ENCODE peak calls at places on chromosome 3, in ten cellular contexts. One of them, this sample, is unnamed.

GRCh38 chr3:126342991-126343661 is 14.1 kb downstream of the KLF15 start:
- DNase-seq in dermis blood vessel endothelial cell: peak
- DNase-seq in endothelial cell: no peak
- DNase-seq in stimulated activated CD8-positive, alpha-beta memory T cell treated with anti-CD3 and anti-CD28 coated beads, Interleukin-7, amount 100 ng/mL, for 4 hours: no peak
- DNase-seq in kidney tubule cell: no peak
- DNase-seq in prostate gland: no peak
- DNase-seq in substantia nigra: no peak
- DNase-seq in bronchial epithelial cell: peak
- DNase-seq in osteocyte: peak
- DNase-seq in fibroblast of the aortic adventitia: peak
- DNase-seq in this sample: peak

GRCh38 chr3:153906366-153906765 is 214.8 kb upstream of the ARHGEF26 start:
- DNase-seq in fibroblast of the aortic adventitia: no peak
- DNase-seq in osteocyte: no peak
- DNase-seq in bronchial epithelial cell: no peak
- DNase-seq in stimulated activated CD8-positive, alpha-beta memory T cell treated with anti-CD3 and anti-CD28 coated beads, Interleukin-7, amount 100 ng/mL, for 4 hours: no peak
- DNase-seq in kidney tubule cell: no peak
- DNase-seq in substantia nigra: no peak
- DNase-seq in endothelial cell: no peak
- DNase-seq in dermis blood vessel endothelial cell: no peak
- DNase-seq in prostate gland: peak
- DNase-seq in this sample: no peak

GRCh38 chr3:150309557-150309956 is 98.5 kb upstream of the TSC22D2 start:
- DNase-seq in prostate gland: no peak
- DNase-seq in bronchial epithelial cell: peak
- DNase-seq in fibroblast of the aortic adventitia: peak
- DNase-seq in endothelial cell: no peak
- DNase-seq in kidney tubule cell: no peak
- DNase-seq in dermis blood vessel endothelial cell: no peak
- DNase-seq in substantia nigra: no peak
- DNase-seq in osteocyte: no peak
- DNase-seq in stimulated activated CD8-positive, alpha-beta memory T cell treated with anti-CD3 and anti-CD28 coated beads, Interleukin-7, amount 100 ng/mL, for 4 hours: no peak
- DNase-seq in this sample: no peak

GRCh38 chr3:8648873-8649741 is 4.5 kb upstream of the SSUH2 start:
- DNase-seq in bronchial epithelial cell: no peak
- DNase-seq in stimulated activated CD8-positive, alpha-beta memory T cell treated with anti-CD3 and anti-CD28 coated beads, Interleukin-7, amount 100 ng/mL, for 4 hours: no peak
- DNase-seq in dermis blood vessel endothelial cell: no peak
- DNase-seq in osteocyte: no peak
- DNase-seq in prostate gland: no peak
- DNase-seq in kidney tubule cell: no peak
- DNase-seq in endothelial cell: no peak
- DNase-seq in substantia nigra: no peak
- DNase-seq in fibroblast of the aortic adventitia: no peak
- DNase-seq in this sample: no peak

GRCh38 chr3:141275973-141276372 is 44.3 kb downstream of the PXYLP1 start:
- DNase-seq in substantia nigra: no peak
- DNase-seq in fibroblast of the aortic adventitia: peak
- DNase-seq in stimulated activated CD8-positive, alpha-beta memory T cell treated with anti-CD3 and anti-CD28 coated beads, Interleukin-7, amount 100 ng/mL, for 4 hours: no peak
- DNase-seq in kidney tubule cell: no peak
- DNase-seq in endothelial cell: no peak
- DNase-seq in prostate gland: no peak
- DNase-seq in bronchial epithelial cell: peak
- DNase-seq in osteocyte: no peak
- DNase-seq in dermis blood vessel endothelial cell: no peak
- DNase-seq in this sample: no peak

GRCh38 chr3:9727041-9727595 is 4.4 kb upstream of the BRPF1 start:
- DNase-seq in substantia nigra: no peak
- DNase-seq in dermis blood vessel endothelial cell: peak
- DNase-seq in bronchial epithelial cell: peak
- DNase-seq in osteocyte: no peak
- DNase-seq in fibroblast of the aortic adventitia: no peak
- DNase-seq in kidney tubule cell: peak
- DNase-seq in endothelial cell: peak
- DNase-seq in stimulated activated CD8-positive, alpha-beta memory T cell treated with anti-CD3 and anti-CD28 coated beads, Interleukin-7, amount 100 ng/mL, for 4 hours: no peak
- DNase-seq in prostate gland: no peak
- DNase-seq in this sample: no peak

GRCh38 chr3:111668912-111669488 is 73.9 kb upstream of the ZBED2 start:
- DNase-seq in substantia nigra: no peak
- DNase-seq in osteocyte: no peak
- DNase-seq in dermis blood vessel endothelial cell: peak
- DNase-seq in stimulated activated CD8-positive, alpha-beta memory T cell treated with anti-CD3 and anti-CD28 coated beads, Interleukin-7, amount 100 ng/mL, for 4 hours: no peak
- DNase-seq in prostate gland: no peak
- DNase-seq in endothelial cell: no peak
- DNase-seq in kidney tubule cell: peak
- DNase-seq in bronchial epithelial cell: peak
- DNase-seq in fibroblast of the aortic adventitia: peak
- DNase-seq in this sample: no peak

GRCh38 chr3:136283627-136284026 is 33.5 kb downstream of the PCCB start:
- DNase-seq in fibroblast of the aortic adventitia: no peak
- DNase-seq in kidney tubule cell: no peak
- DNase-seq in osteocyte: no peak
- DNase-seq in prostate gland: no peak
- DNase-seq in dermis blood vessel endothelial cell: no peak
- DNase-seq in stimulated activated CD8-positive, alpha-beta memory T cell treated with anti-CD3 and anti-CD28 coated beads, Interleukin-7, amount 100 ng/mL, for 4 hours: no peak
- DNase-seq in bronchial epithelial cell: no peak
- DNase-seq in substantia nigra: no peak
- DNase-seq in endothelial cell: no peak
- DNase-seq in this sample: no peak

GRCh38 chr3:4271834-4272233 is 31.3 kb upstream of the SETMAR start:
- DNase-seq in bronchial epithelial cell: peak
- DNase-seq in osteocyte: no peak
- DNase-seq in kidney tubule cell: peak
- DNase-seq in stimulated activated CD8-positive, alpha-beta memory T cell treated with anti-CD3 and anti-CD28 coated beads, Interleukin-7, amount 100 ng/mL, for 4 hours: no peak
- DNase-seq in substantia nigra: no peak
- DNase-seq in endothelial cell: no peak
- DNase-seq in dermis blood vessel endothelial cell: peak
- DNase-seq in prostate gland: no peak
- DNase-seq in fibroblast of the aortic adventitia: peak
- DNase-seq in this sample: no peak

GRCh38 chr3:158685151-158685550 is 12.7 kb upstream of the LXN start:
- DNase-seq in osteocyte: no peak
- DNase-seq in substantia nigra: no peak
- DNase-seq in kidney tubule cell: no peak
- DNase-seq in dermis blood vessel endothelial cell: peak
- DNase-seq in bronchial epithelial cell: no peak
- DNase-seq in fibroblast of the aortic adventitia: peak
- DNase-seq in stimulated activated CD8-positive, alpha-beta memory T cell treated with anti-CD3 and anti-CD28 coated beads, Interleukin-7, amount 100 ng/mL, for 4 hours: no peak
- DNase-seq in prostate gland: no peak
- DNase-seq in endothelial cell: no peak
- DNase-seq in this sample: no peak

GRCh38 chr3:62295571-62295970 is 77.8 kb downstream of the FEZF2 start:
- DNase-seq in endothelial cell: no peak
- DNase-seq in bronchial epithelial cell: no peak
- DNase-seq in substantia nigra: no peak
- DNase-seq in kidney tubule cell: no peak
- DNase-seq in dermis blood vessel endothelial cell: no peak
- DNase-seq in osteocyte: no peak
- DNase-seq in stimulated activated CD8-positive, alpha-beta memory T cell treated with anti-CD3 and anti-CD28 coated beads, Interleukin-7, amount 100 ng/mL, for 4 hours: no peak
- DNase-seq in prostate gland: no peak
- DNase-seq in fibroblast of the aortic adventitia: no peak
- DNase-seq in this sample: no peak

GRCh38 chr3:176872771-176873209 is 324.5 kb downstream of the TBL1XR1 start:
- DNase-seq in dermis blood vessel endothelial cell: peak
- DNase-seq in bronchial epithelial cell: peak
- DNase-seq in substantia nigra: peak
- DNase-seq in endothelial cell: peak
- DNase-seq in kidney tubule cell: peak
- DNase-seq in fibroblast of the aortic adventitia: peak
- DNase-seq in stimulated activated CD8-positive, alpha-beta memory T cell treated with anti-CD3 and anti-CD28 coated beads, Interleukin-7, amount 100 ng/mL, for 4 hours: peak
- DNase-seq in prostate gland: peak
- DNase-seq in osteocyte: no peak
- DNase-seq in this sample: peak

GRCh38 chr3:190242147-190242546 is 80.1 kb downstream of the CLDN1 start:
- DNase-seq in prostate gland: no peak
- DNase-seq in osteocyte: no peak
- DNase-seq in substantia nigra: no peak
- DNase-seq in bronchial epithelial cell: no peak
- DNase-seq in endothelial cell: no peak
- DNase-seq in fibroblast of the aortic adventitia: no peak
- DNase-seq in dermis blood vessel endothelial cell: no peak
- DNase-seq in kidney tubule cell: no peak
- DNase-seq in stimulated activated CD8-positive, alpha-beta memory T cell treated with anti-CD3 and anti-CD28 coated beads, Interleukin-7, amount 100 ng/mL, for 4 hours: no peak
- DNase-seq in this sample: no peak

GRCh38 chr3:66353530-66353929 is 132.7 kb downstream of the SLC25A26 start:
- DNase-seq in fibroblast of the aortic adventitia: peak
- DNase-seq in endothelial cell: no peak
- DNase-seq in prostate gland: no peak
- DNase-seq in osteocyte: no peak
- DNase-seq in bronchial epithelial cell: no peak
- DNase-seq in kidney tubule cell: no peak
- DNase-seq in stimulated activated CD8-positive, alpha-beta memory T cell treated with anti-CD3 and anti-CD28 coated beads, Interleukin-7, amount 100 ng/mL, for 4 hours: no peak
- DNase-seq in dermis blood vessel endothelial cell: peak
- DNase-seq in substantia nigra: no peak
- DNase-seq in this sample: no peak

GRCh38 chr3:108132727-108133373 is 42.0 kb upstream of the CD47 start:
- DNase-seq in kidney tubule cell: peak
- DNase-seq in prostate gland: no peak
- DNase-seq in substantia nigra: no peak
- DNase-seq in dermis blood vessel endothelial cell: peak
- DNase-seq in stimulated activated CD8-positive, alpha-beta memory T cell treated with anti-CD3 and anti-CD28 coated beads, Interleukin-7, amount 100 ng/mL, for 4 hours: no peak
- DNase-seq in fibroblast of the aortic adventitia: peak
- DNase-seq in bronchial epithelial cell: peak
- DNase-seq in osteocyte: no peak
- DNase-seq in endothelial cell: no peak
- DNase-seq in this sample: no peak

GRCh38 chr3:126209741-126210140 is 29.4 kb upstream of the ALDH1L1 start:
- DNase-seq in dermis blood vessel endothelial cell: no peak
- DNase-seq in fibroblast of the aortic adventitia: no peak
- DNase-seq in bronchial epithelial cell: no peak
- DNase-seq in osteocyte: no peak
- DNase-seq in endothelial cell: no peak
- DNase-seq in kidney tubule cell: no peak
- DNase-seq in prostate gland: no peak
- DNase-seq in substantia nigra: no peak
- DNase-seq in stimulated activated CD8-positive, alpha-beta memory T cell treated with anti-CD3 and anti-CD28 coated beads, Interleukin-7, amount 100 ng/mL, for 4 hours: no peak
- DNase-seq in this sample: no peak

GRCh38 chr3:39279745-39280517 is at the start of gene CX3CR1:
- DNase-seq in prostate gland: no peak
- DNase-seq in endothelial cell: no peak
- DNase-seq in dermis blood vessel endothelial cell: no peak
- DNase-seq in kidney tubule cell: no peak
- DNase-seq in fibroblast of the aortic adventitia: no peak
- DNase-seq in stimulated activated CD8-positive, alpha-beta memory T cell treated with anti-CD3 and anti-CD28 coated beads, Interleukin-7, amount 100 ng/mL, for 4 hours: no peak
- DNase-seq in bronchial epithelial cell: no peak
- DNase-seq in osteocyte: peak
- DNase-seq in substantia nigra: no peak
- DNase-seq in this sample: no peak

GRCh38 chr3:123202451-123202850 is 708 bp downstream of the SEC22A start:
- DNase-seq in stimulated activated CD8-positive, alpha-beta memory T cell treated with anti-CD3 and anti-CD28 coated beads, Interleukin-7, amount 100 ng/mL, for 4 hours: no peak
- DNase-seq in fibroblast of the aortic adventitia: peak
- DNase-seq in osteocyte: no peak
- DNase-seq in substantia nigra: no peak
- DNase-seq in kidney tubule cell: peak
- DNase-seq in endothelial cell: peak
- DNase-seq in dermis blood vessel endothelial cell: peak
- DNase-seq in bronchial epithelial cell: peak
- DNase-seq in prostate gland: no peak
- DNase-seq in this sample: no peak

GRCh38 chr3:104825116-104825515 is 541.6 kb upstream of the ALCAM start:
- DNase-seq in substantia nigra: no peak
- DNase-seq in osteocyte: no peak
- DNase-seq in fibroblast of the aortic adventitia: no peak
- DNase-seq in dermis blood vessel endothelial cell: no peak
- DNase-seq in endothelial cell: no peak
- DNase-seq in bronchial epithelial cell: no peak
- DNase-seq in stimulated activated CD8-positive, alpha-beta memory T cell treated with anti-CD3 and anti-CD28 coated beads, Interleukin-7, amount 100 ng/mL, for 4 hours: no peak
- DNase-seq in kidney tubule cell: no peak
- DNase-seq in prostate gland: no peak
- DNase-seq in this sample: no peak

GRCh38 chr3:177262396-177262795 is 65.1 kb upstream of the TBL1XR1 start:
- DNase-seq in fibroblast of the aortic adventitia: no peak
- DNase-seq in stimulated activated CD8-positive, alpha-beta memory T cell treated with anti-CD3 and anti-CD28 coated beads, Interleukin-7, amount 100 ng/mL, for 4 hours: no peak
- DNase-seq in prostate gland: no peak
- DNase-seq in kidney tubule cell: peak
- DNase-seq in substantia nigra: no peak
- DNase-seq in endothelial cell: no peak
- DNase-seq in dermis blood vessel endothelial cell: no peak
- DNase-seq in osteocyte: peak
- DNase-seq in bronchial epithelial cell: no peak
- DNase-seq in this sample: no peak

GRCh38 chr3:197002701-197003454 is 26.7 kb downstream of the MELTF start:
- DNase-seq in dermis blood vessel endothelial cell: peak
- DNase-seq in fibroblast of the aortic adventitia: peak
- DNase-seq in stimulated activated CD8-positive, alpha-beta memory T cell treated with anti-CD3 and anti-CD28 coated beads, Interleukin-7, amount 100 ng/mL, for 4 hours: peak
- DNase-seq in kidney tubule cell: peak
- DNase-seq in osteocyte: peak
- DNase-seq in substantia nigra: peak
- DNase-seq in endothelial cell: peak
- DNase-seq in prostate gland: peak
- DNase-seq in bronchial epithelial cell: peak
- DNase-seq in this sample: peak

GRCh38 chr3:134211797-134212196 is 38.9 kb downstream of the RYK start:
- DNase-seq in prostate gland: no peak
- DNase-seq in kidney tubule cell: peak
- DNase-seq in dermis blood vessel endothelial cell: peak
- DNase-seq in bronchial epithelial cell: peak
- DNase-seq in stimulated activated CD8-positive, alpha-beta memory T cell treated with anti-CD3 and anti-CD28 coated beads, Interleukin-7, amount 100 ng/mL, for 4 hours: no peak
- DNase-seq in substantia nigra: no peak
- DNase-seq in endothelial cell: peak
- DNase-seq in fibroblast of the aortic adventitia: peak
- DNase-seq in osteocyte: no peak
- DNase-seq in this sample: no peak

GRCh38 chr3:47436180-47436579 is 39.6 kb downstream of the SCAP start:
- DNase-seq in endothelial cell: no peak
- DNase-seq in kidney tubule cell: no peak
- DNase-seq in dermis blood vessel endothelial cell: no peak
- DNase-seq in fibroblast of the aortic adventitia: no peak
- DNase-seq in substantia nigra: no peak
- DNase-seq in prostate gland: no peak
- DNase-seq in stimulated activated CD8-positive, alpha-beta memory T cell treated with anti-CD3 and anti-CD28 coated beads, Interleukin-7, amount 100 ng/mL, for 4 hours: no peak
- DNase-seq in bronchial epithelial cell: no peak
- DNase-seq in osteocyte: peak
- DNase-seq in this sample: peak

GRCh38 chr3:45647148-45647619 is 42.0 kb upstream of the SACM1L start:
- DNase-seq in substantia nigra: no peak
- DNase-seq in endothelial cell: no peak
- DNase-seq in kidney tubule cell: peak
- DNase-seq in stimulated activated CD8-positive, alpha-beta memory T cell treated with anti-CD3 and anti-CD28 coated beads, Interleukin-7, amount 100 ng/mL, for 4 hours: no peak
- DNase-seq in prostate gland: peak
- DNase-seq in osteocyte: peak
- DNase-seq in dermis blood vessel endothelial cell: peak
- DNase-seq in bronchial epithelial cell: peak
- DNase-seq in fibroblast of the aortic adventitia: peak
- DNase-seq in this sample: peak

GRCh38 chr3:123584284-123584987 is 417 bp downstream of the HACD2 start:
- DNase-seq in stimulated activated CD8-positive, alpha-beta memory T cell treated with anti-CD3 and anti-CD28 coated beads, Interleukin-7, amount 100 ng/mL, for 4 hours: no peak
- DNase-seq in endothelial cell: peak
- DNase-seq in fibroblast of the aortic adventitia: peak
- DNase-seq in kidney tubule cell: no peak
- DNase-seq in substantia nigra: peak
- DNase-seq in dermis blood vessel endothelial cell: no peak
- DNase-seq in bronchial epithelial cell: no peak
- DNase-seq in osteocyte: peak
- DNase-seq in prostate gland: peak
- DNase-seq in this sample: peak

GRCh38 chr3:3071136-3071535 is 39.0 kb downstream of the IL5RA start:
- DNase-seq in dermis blood vessel endothelial cell: no peak
- DNase-seq in stimulated activated CD8-positive, alpha-beta memory T cell treated with anti-CD3 and anti-CD28 coated beads, Interleukin-7, amount 100 ng/mL, for 4 hours: no peak
- DNase-seq in kidney tubule cell: no peak
- DNase-seq in bronchial epithelial cell: no peak
- DNase-seq in substantia nigra: no peak
- DNase-seq in endothelial cell: no peak
- DNase-seq in fibroblast of the aortic adventitia: no peak
- DNase-seq in osteocyte: no peak
- DNase-seq in prostate gland: no peak
- DNase-seq in this sample: no peak

This sample was measured in colonic mucosa.